ENCODE peak calls at places on chromosome X, in four cellular contexts. D is body of pancreas, X is dorsolateral prefrontal cortex, V is astrocyte. H is an unnamed sample.

GRCh38 chrX:69076084-69076483 is 89.2 kb downstream of the PJA1 start:
- DNase-seq in X (no peak), V (no peak), D (no peak), H (no peak)

GRCh38 chrX:19017271-19017670 is 33.4 kb upstream of the PHKA2 start:
- DNase-seq in X (no peak), V (no peak), D (peak), H (no peak)

GRCh38 chrX:101462892-101463291 is 22.4 kb upstream of the ARMCX4 start:
- DNase-seq in X (no peak), D (no peak), V (no peak), H (no peak)

GRCh38 chrX:13967636-13968035 is 62.1 kb downstream of the GEMIN8 start:
- DNase-seq in V (no peak), D (no peak), X (no peak), H (no peak)

GRCh38 chrX:12400218-12400617 is 261.9 kb downstream of the FRMPD4 start:
- DNase-seq in V (no peak), X (no peak), D (no peak), H (no peak)

GRCh38 chrX:99172958-99173357 is 1237.1 kb downstream of the PCDH19 start:
- DNase-seq in X (no peak), V (no peak), D (no peak), H (no peak)

GRCh38 chrX:123513585-123514278 is 219.1 kb downstream of the THOC2 start:
- DNase-seq in D (no peak), V (no peak), X (no peak), H (no peak)

GRCh38 chrX:123525131-123525725 is 207.6 kb downstream of the THOC2 start:
- DNase-seq in X (no peak), D (no peak), V (peak), H (no peak)

GRCh38 chrX:48697182-48697727 is 721 bp downstream of the SUV39H1 start:
- DNase-seq in D (no peak), X (no peak), V (peak), H (no peak)

GRCh38 chrX:75149654-75150053 is 6.4 kb downstream of the ABCB7 start:
- DNase-seq in V (no peak), D (no peak), X (no peak), H (no peak)

GRCh38 chrX:104108955-104109354 is 3.4 kb upstream of the ZCCHC18 start:
- DNase-seq in V (no peak), X (no peak), D (no peak), H (no peak)

GRCh38 chrX:254630-255215 is 26.5 kb upstream of the PLCXD1 start:
- DNase-seq in D (no peak), X (no peak), V (no peak), H (peak)

GRCh38 chrX:150692837-150693781 is at the start of gene MTMR1:
- DNase-seq in D (peak), X (peak), V (no peak), H (no peak)

GRCh38 chrX:35842657-35843056 is 44.5 kb downstream of the MAGEB16 start:
- DNase-seq in D (no peak), X (no peak), V (no peak), H (no peak)

GRCh38 chrX:104136241-104137019 is 20.4 kb downstream of the SLC25A53 start:
- DNase-seq in X (peak), D (peak), V (peak), H (no peak)

GRCh38 chrX:46547857-46548256 is 2.6 kb upstream of the ZNF674 start:
- DNase-seq in D (no peak), X (no peak), V (peak), H (no peak)

GRCh38 chrX:45309801-45310200 is 109.1 kb upstream of the DIPK2B start:
- DNase-seq in X (no peak), D (no peak), V (no peak), H (no peak)

GRCh38 chrX:111507931-111508330 is 3.5 kb upstream of the SERTM2 start:
- DNase-seq in X (no peak), D (no peak), V (no peak), H (no peak)

GRCh38 chrX:118730500-118731247 is 3.3 kb downstream of the IL13RA1 start:
- DNase-seq in X (no peak), D (no peak), V (peak), H (no peak)

GRCh38 chrX:1294301-1295067 is 25.9 kb downstream of the CSF2RA start:
- DNase-seq in X (no peak), D (no peak), V (no peak), H (no peak)

GRCh38 chrX:11792461-11793421 is 34.7 kb downstream of the MSL3 start:
- DNase-seq in D (peak), V (no peak), X (peak), H (no peak)

GRCh38 chrX:16601885-16602284 is 48.1 kb upstream of the S100G start:
- DNase-seq in X (no peak), D (no peak), V (no peak), H (no peak)

GRCh38 chrX:71215335-71215912 is 7.6 kb upstream of the GJB1 start:
- DNase-seq in V (no peak), X (no peak), D (peak), H (no peak)

GRCh38 chrX:68684291-68684918 is 36.9 kb downstream of the STARD8 start:
- DNase-seq in D (no peak), X (no peak), V (no peak), H (no peak)

GRCh38 chrX:129653985-129654651 is 638 bp downstream of the APLN start:
- DNase-seq in V (no peak), X (peak), D (peak), H (no peak)

GRCh38 chrX:46683023-46683422 is 75.9 kb downstream of the SLC9A7 start:
- DNase-seq in D (no peak), X (no peak), V (peak), H (no peak)

GRCh38 chrX:125203737-125204578 is 115.7 kb upstream of the TEX13C start:
- DNase-seq in D (peak), X (peak), V (no peak), H (peak)

GRCh38 chrX:118025193-118025592 is 91.4 kb downstream of the KLHL13 start:
- DNase-seq in V (peak), D (no peak), X (no peak), H (no peak)

GRCh38 chrX:12722314-12722713 is 68.9 kb upstream of the PRPS2 start:
- DNase-seq in D (no peak), V (no peak), X (no peak), H (no peak)

GRCh38 chrX:78029663-78030062 is 60.2 kb upstream of the PGAM4 start:
- DNase-seq in D (peak), V (peak), X (peak), H (no peak)

GRCh38 chrX:22247169-22247568 is 25.5 kb upstream of the CBLL2 start:
- DNase-seq in V (peak), X (no peak), D (no peak), H (no peak)

GRCh38 chrX:129116651-129117050 is 406.6 kb downstream of the SMARCA1 start:
- DNase-seq in D (no peak), X (no peak), V (no peak), H (no peak)

GRCh38 chrX:72316408-72317079 is 10.8 kb upstream of the CITED1 start:
- DNase-seq in V (no peak), X (no peak), D (peak), H (no peak)

GRCh38 chrX:69116077-69116476 is 49.2 kb downstream of the PJA1 start:
- DNase-seq in X (no peak), D (no peak), V (no peak), H (no peak)

GRCh38 chrX:71533850-71534515 is 1.1 kb downstream of the OGT start:
- DNase-seq in V (peak), X (peak), D (peak), H (no peak)

GRCh38 chrX:130984782-130985181 is 73.4 kb upstream of the ARHGAP36 start:
- DNase-seq in D (no peak), X (no peak), V (no peak), H (no peak)

GRCh38 chrX:38806054-38806389 is 4.8 kb downstream of the MID1IP1 start:
- DNase-seq in D (peak), X (no peak), V (no peak), H (no peak)

GRCh38 chrX:48864210-48864609 is 28.8 kb upstream of the PCSK1N start:
- DNase-seq in V (peak), X (no peak), D (no peak), H (no peak)

GRCh38 chrX:129961180-129962083 is 21.0 kb upstream of the BCORL1 start:
- DNase-seq in D (peak), V (no peak), X (no peak), H (no peak)

DNA sequence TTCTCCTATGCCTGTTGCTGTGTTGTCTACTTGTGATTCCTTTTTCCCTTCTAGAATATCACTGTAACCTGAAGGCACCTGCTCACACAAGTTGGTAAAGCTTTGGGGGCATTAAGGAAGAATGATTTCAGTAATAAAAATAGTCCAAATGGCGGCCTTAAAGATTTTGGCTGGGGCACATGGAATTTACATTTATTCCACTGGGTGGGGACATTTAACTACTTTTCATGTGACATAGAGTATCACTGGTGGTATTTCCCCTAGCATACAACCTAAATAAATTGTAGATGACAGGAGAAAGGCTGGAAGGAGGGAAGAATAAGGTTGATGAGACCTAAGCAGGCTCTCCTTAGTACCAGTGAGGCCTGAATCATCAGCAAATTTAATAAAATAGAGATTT is 121.8 kb upstream of the EDA2R start:
- DNase-seq in X (no peak), V (no peak), D (no peak), H (no peak)
- TF ChIP-seq CTCF in X (no peak), V (peak), D (no peak), H (peak)

GRCh38 chrX:115547448-115547847 is 13.5 kb upstream of the PLS3 start:
- DNase-seq in V (no peak), X (no peak), D (no peak), H (no peak)
- TF ChIP-seq CTCF in V (no peak), X (no peak), D (no peak), H (peak)

GRCh38 chrX:107355533-107355932 is 93.9 kb upstream of the FRMPD3 start:
- DNase-seq in X (no peak), D (no peak), V (no peak), H (no peak)
- TF ChIP-seq CTCF in X (no peak), D (no peak), V (no peak), H (no peak)

DNA sequence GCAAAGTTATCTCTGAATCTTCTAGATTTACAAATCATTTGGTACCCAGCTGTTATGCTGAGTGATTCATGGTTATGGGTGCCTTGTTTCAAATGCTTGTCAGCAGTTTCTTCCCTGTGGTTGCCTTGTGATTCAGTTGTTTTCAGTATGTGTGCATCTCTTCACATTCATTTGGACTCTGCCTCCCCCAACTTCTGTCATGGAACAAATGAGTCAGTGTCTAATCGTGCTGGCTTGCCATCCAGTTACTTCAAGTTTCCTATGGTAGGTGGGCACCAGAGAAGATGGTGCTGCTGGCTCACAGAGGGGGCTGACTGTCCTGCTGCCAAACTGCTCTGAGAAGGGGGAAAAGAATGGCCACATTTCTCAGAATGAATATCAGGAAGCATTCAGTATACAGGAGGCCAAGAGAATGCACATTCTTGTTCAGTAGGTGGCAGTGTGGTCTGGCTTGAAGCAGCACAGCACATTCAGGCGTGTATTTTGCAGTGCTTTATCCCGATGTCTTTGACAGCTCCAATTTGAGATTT is 260.9 kb downstream of the GLUD2 start:
- DNase-seq in D (peak), X (peak), V (peak), H (no peak)
- TF ChIP-seq CTCF in D (no peak), X (peak), V (peak), H (peak)

H was measured in type B pancreatic cell.